ENCODE peak calls at places on chromosomes 7 and 10, in nine cellular contexts. Q is PC-3; B is mucosa of descending colon; W is CD8-positive, alpha-beta T cell; C is HCT116; T is cardiac fibroblast; E is fibroblast of lung; U is left ventricle myocardium inferior; G is suprapubic skin. K is an unnamed sample.

GRCh38 chr10:35635576-35635975 is 6.5 kb downstream of the FZD8 start:
- DNase-seq in U (no peak), E (peak), C (peak), T (peak), W (peak), B (peak), G (no peak), Q (peak), K (peak)

GRCh38 chr10:133422223-133422820 is 2.1 kb downstream of the SPRN start:
- DNase-seq in Q (no peak), T (no peak), C (no peak), W (no peak), E (no peak), G (no peak), B (no peak), U (no peak), K (no peak)

GRCh38 chr10:109924947-109925620 is 1.8 kb upstream of the XPNPEP1 start:
- DNase-seq in E (no peak), U (no peak), B (no peak), C (no peak), G (no peak), Q (no peak), T (no peak), W (no peak), K (no peak)

GRCh38 chr7:75889826-75890225 is 11.0 kb downstream of the RHBDD2 start:
- DNase-seq in E (peak), G (no peak), W (no peak), U (no peak), T (peak), Q (no peak), C (no peak), B (no peak), K (peak)

GRCh38 chr10:32746869-32747268 is 211.2 kb downstream of the ITGB1 start:
- DNase-seq in W (no peak), Q (no peak), U (no peak), G (no peak), T (no peak), B (no peak), E (no peak), C (no peak), K (no peak)

GRCh38 chr10:96830511-96831199 is 1.4 kb upstream of the LCOR start:
- DNase-seq in W (peak), B (peak), G (no peak), U (peak), E (peak), C (peak), Q (peak), T (peak), K (peak)

GRCh38 chr7:92586403-92586802 is 3.8 kb downstream of the FAM133B start:
- DNase-seq in B (no peak), E (peak), G (no peak), Q (no peak), T (peak), C (no peak), W (no peak), U (no peak), K (no peak)

GRCh38 chr7:78139335-78139734 is 340.8 kb downstream of the PHTF2 start:
- DNase-seq in G (no peak), C (no peak), E (peak), Q (no peak), U (no peak), T (peak), B (no peak), W (no peak), K (peak)

GRCh38 chr10:51288511-51288910 is 214.2 kb downstream of the PRKG1 start:
- DNase-seq in G (no peak), B (no peak), Q (no peak), U (no peak), T (no peak), W (no peak), C (no peak), E (peak), K (no peak)

GRCh38 chr7:85186521-85187241 is at the start of gene SEMA3D:
- DNase-seq in T (peak), B (peak), C (peak), Q (peak), G (peak), W (no peak), E (peak), U (peak), K (peak)

GRCh38 chr7:152132812-152133211 is 107.3 kb downstream of the GALNT11 start:
- DNase-seq in W (no peak), B (no peak), E (no peak), G (no peak), C (no peak), U (no peak), T (no peak), Q (no peak), K (no peak)

GRCh38 chr7:2476776-2477446 is 713 bp upstream of the GRIFIN start:
- DNase-seq in E (no peak), G (no peak), B (no peak), C (no peak), Q (no peak), U (no peak), T (no peak), W (no peak), K (no peak)

GRCh38 chr7:156540619-156541165 is 99.9 kb upstream of the RNF32 start:
- DNase-seq in Q (no peak), W (no peak), B (no peak), U (no peak), T (no peak), G (no peak), E (no peak), C (no peak), K (no peak)

GRCh38 chr10:43137701-43137970 is 609 bp upstream of the CSGALNACT2 start:
- DNase-seq in B (peak), G (no peak), E (peak), W (peak), T (peak), Q (peak), C (no peak), U (peak), K (peak)

GRCh38 chr7:14834456-14834855 is 68.1 kb downstream of the DGKB start:
- DNase-seq in C (no peak), U (no peak), Q (peak), E (peak), W (no peak), B (no peak), T (peak), G (no peak), K (no peak)

GRCh38 chr7:76397409-76398183 is 11.9 kb downstream of the SSC4D start:
- DNase-seq in G (peak), Q (peak), U (peak), E (peak), C (no peak), T (peak), W (peak), B (peak), K (peak)

GRCh38 chr10:69885379-69886156 is 83.9 kb downstream of the COL13A1 start:
- DNase-seq in B (no peak), U (no peak), E (no peak), C (no peak), W (no peak), G (no peak), T (no peak), Q (peak), K (no peak)

GRCh38 chr10:68572151-68572550 is 12.0 kb downstream of the TET1 start:
- DNase-seq in U (no peak), W (no peak), E (no peak), B (no peak), G (no peak), Q (no peak), T (no peak), C (no peak), K (no peak)

GRCh38 chr7:29494350-29494749 is 69.3 kb upstream of the PRR15 start:
- DNase-seq in B (no peak), E (peak), C (no peak), U (no peak), T (peak), W (no peak), G (no peak), Q (peak), K (no peak)

GRCh38 chr7:20509892-20510645 is 105.4 kb upstream of the ABCB5 start:
- DNase-seq in W (no peak), Q (no peak), C (no peak), T (no peak), G (no peak), U (no peak), B (no peak), E (no peak), K (no peak)

GRCh38 chr7:27196287-27196739 is 3.6 kb downstream of the HOXA13 start:
- DNase-seq in C (no peak), Q (peak), G (peak), U (peak), B (peak), E (peak), W (peak), T (peak), K (peak)

GRCh38 chr10:12438914-12439692 is 89.8 kb downstream of the CAMK1D start:
- DNase-seq in U (no peak), B (peak), E (no peak), Q (no peak), G (no peak), W (no peak), T (no peak), C (no peak), K (no peak)

GRCh38 chr10:77643795-77644468 is 6.3 kb upstream of the KCNMA1 start:
- DNase-seq in G (no peak), C (peak), T (peak), B (peak), E (peak), U (no peak), Q (peak), W (peak), K (peak)

GRCh38 chr7:55280031-55280454 is 85.1 kb upstream of the LANCL2 start:
- DNase-seq in B (peak), C (peak), W (peak), Q (peak), E (peak), U (peak), T (peak), G (no peak), K (peak)

DNA sequence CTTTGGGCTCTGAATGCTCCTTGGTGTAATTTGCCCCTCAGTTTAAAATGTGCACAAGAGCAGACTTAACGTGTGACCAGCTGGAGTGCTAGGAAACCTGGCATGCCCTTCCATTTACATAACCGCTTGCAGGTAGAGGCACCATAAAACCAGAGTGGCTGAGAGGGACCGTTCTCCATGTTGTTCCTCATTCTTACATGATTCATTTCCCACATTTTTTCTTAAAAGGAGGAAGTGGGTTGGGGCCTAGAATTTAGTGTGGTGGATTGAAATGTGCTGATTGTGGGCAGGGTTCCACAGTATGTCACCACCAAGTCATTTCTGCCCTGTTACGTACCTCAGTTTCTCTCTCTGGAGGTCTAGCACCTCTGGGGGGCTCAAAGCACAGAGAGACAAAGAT is 375.8 kb upstream of the VSTM2A start:
- DNase-seq in G (no peak), T (no peak), Q (no peak), W (no peak), B (no peak), U (no peak), E (no peak), C (no peak), K (no peak)
- TF ChIP-seq CTCF in G (no peak), T (no peak), Q (no peak), W (no peak), B (no peak), U (no peak), E (no peak), C (no peak), K (no peak)

GRCh38 chr7:33845991-33846509 is 59.3 kb upstream of the BMPER start:
- DNase-seq in W (no peak), T (no peak), B (no peak), U (peak), G (no peak), C (no peak), Q (peak), E (peak), K (no peak)
- H3K4me3 ChIP-seq in W (no peak), T (no peak), B (no peak), U (no peak), G (no peak), C (no peak), Q (no peak), E (no peak), K (no peak)

GRCh38 chr10:16049050-16049449 is 188.7 kb upstream of the MINDY3 start:
- DNase-seq in Q (peak), E (no peak), G (no peak), B (no peak), T (peak), U (no peak), W (no peak), C (no peak), K (no peak)
- TF ChIP-seq CTCF in Q (peak), E (no peak), G (no peak), B (no peak), T (no peak), U (no peak), W (no peak), C (peak), K (no peak)

GRCh38 chr7:80087768-80088170 is 46.9 kb upstream of the GNAI1 start:
- DNase-seq in U (no peak), T (no peak), E (no peak), B (no peak), G (no peak), C (no peak), Q (peak), W (no peak), K (no peak)

GRCh38 chr7:80087051-80087767 is 47.4 kb upstream of the GNAI1 start:
- DNase-seq in C (peak), B (no peak), U (no peak), E (peak), G (no peak), T (peak), Q (peak), W (no peak), K (no peak)

GRCh38 chr7:80089341-80089740 is 45.3 kb upstream of the GNAI1 start:
- DNase-seq in U (no peak), B (no peak), C (no peak), T (peak), G (no peak), Q (no peak), W (no peak), E (peak), K (no peak)

GRCh38 chr7:80093349-80093748 is 41.3 kb upstream of the GNAI1 start:
- DNase-seq in E (no peak), U (no peak), C (no peak), W (no peak), B (no peak), G (no peak), Q (no peak), T (no peak), K (no peak)

GRCh38 chr7:80088705-80089104 is 45.9 kb upstream of the GNAI1 start:
- DNase-seq in B (no peak), U (no peak), W (no peak), C (no peak), Q (no peak), E (peak), G (no peak), T (peak), K (no peak)
- H3K4me3 ChIP-seq in B (no peak), U (no peak), W (no peak), C (no peak), Q (no peak), E (no peak), G (no peak), T (no peak), K (no peak)

GRCh38 chr10:48910557-48910956 is 29.1 kb downstream of the LRRC18 start:
- DNase-seq in T (no peak), B (no peak), Q (no peak), W (no peak), U (no peak), E (no peak), G (no peak), C (no peak), K (no peak)
- TF ChIP-seq CTCF in T (no peak), B (no peak), Q (no peak), W (no peak), U (no peak), E (no peak), G (no peak), C (no peak), K (no peak)

GRCh38 chr10:102677736-102678354 is 33.6 kb downstream of the TRIM8 start:
- DNase-seq in U (no peak), T (no peak), E (no peak), C (no peak), Q (no peak), B (no peak), W (no peak), G (no peak), K (no peak)
- H3K4me3 ChIP-seq in U (no peak), T (no peak), E (no peak), C (no peak), Q (no peak), B (no peak), W (no peak), G (no peak), K (no peak)

GRCh38 chr10:104777086-104777799 is 136.2 kb downstream of the SORCS3 start:
- DNase-seq in U (no peak), W (no peak), B (no peak), T (no peak), E (no peak), C (no peak), Q (no peak), G (no peak), K (no peak)
- TF ChIP-seq CTCF in U (peak), W (no peak), B (no peak), T (no peak), E (no peak), C (no peak), Q (no peak), G (no peak), K (peak)

GRCh38 chr7:139362302-139362701 is 2.6 kb downstream of the LUC7L2 start:
- DNase-seq in B (no peak), Q (no peak), W (no peak), C (no peak), G (no peak), E (peak), T (no peak), U (no peak), K (no peak)

GRCh38 chr7:139360948-139361307 is 1.2 kb downstream of the LUC7L2 start:
- DNase-seq in W (no peak), U (no peak), G (no peak), Q (no peak), C (no peak), T (no peak), E (no peak), B (no peak), K (no peak)

GRCh38 chr7:139362981-139363380 is 3.3 kb downstream of the LUC7L2 start:
- DNase-seq in U (no peak), B (no peak), T (no peak), G (no peak), W (no peak), Q (no peak), E (no peak), C (no peak), K (no peak)

GRCh38 chr7:139360210-139360947 is 685 bp downstream of the LUC7L2 start:
- DNase-seq in G (peak), Q (peak), B (peak), W (peak), U (peak), E (peak), C (peak), T (peak), K (peak)

DNA sequence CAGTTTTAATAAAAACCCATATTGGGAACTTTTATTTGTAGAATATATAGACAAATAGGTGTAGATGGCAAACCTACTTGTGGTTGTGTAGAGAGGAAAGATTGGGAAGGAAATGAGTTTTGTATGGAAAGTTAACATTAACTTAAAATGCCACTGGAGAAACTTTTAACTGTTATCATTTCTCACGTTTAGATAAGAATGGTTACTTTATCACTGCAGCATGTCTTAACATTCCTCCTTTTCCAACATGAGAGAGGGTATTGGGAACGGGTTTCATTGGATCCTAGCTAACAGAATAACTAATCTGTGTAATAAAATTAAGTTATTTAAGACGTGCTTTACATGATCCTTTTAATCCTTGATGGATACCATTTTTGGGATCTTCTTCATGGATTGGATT is 1.8 kb downstream of the LUC7L2 start:
- DNase-seq in T (no peak), Q (no peak), U (no peak), B (no peak), E (no peak), W (no peak), C (no peak), G (no peak), K (no peak)
- H3K4me3 ChIP-seq in T (peak), Q (peak), U (peak), B (no peak), E (peak), W (peak), C (peak), G (peak), K (peak)

DNA sequence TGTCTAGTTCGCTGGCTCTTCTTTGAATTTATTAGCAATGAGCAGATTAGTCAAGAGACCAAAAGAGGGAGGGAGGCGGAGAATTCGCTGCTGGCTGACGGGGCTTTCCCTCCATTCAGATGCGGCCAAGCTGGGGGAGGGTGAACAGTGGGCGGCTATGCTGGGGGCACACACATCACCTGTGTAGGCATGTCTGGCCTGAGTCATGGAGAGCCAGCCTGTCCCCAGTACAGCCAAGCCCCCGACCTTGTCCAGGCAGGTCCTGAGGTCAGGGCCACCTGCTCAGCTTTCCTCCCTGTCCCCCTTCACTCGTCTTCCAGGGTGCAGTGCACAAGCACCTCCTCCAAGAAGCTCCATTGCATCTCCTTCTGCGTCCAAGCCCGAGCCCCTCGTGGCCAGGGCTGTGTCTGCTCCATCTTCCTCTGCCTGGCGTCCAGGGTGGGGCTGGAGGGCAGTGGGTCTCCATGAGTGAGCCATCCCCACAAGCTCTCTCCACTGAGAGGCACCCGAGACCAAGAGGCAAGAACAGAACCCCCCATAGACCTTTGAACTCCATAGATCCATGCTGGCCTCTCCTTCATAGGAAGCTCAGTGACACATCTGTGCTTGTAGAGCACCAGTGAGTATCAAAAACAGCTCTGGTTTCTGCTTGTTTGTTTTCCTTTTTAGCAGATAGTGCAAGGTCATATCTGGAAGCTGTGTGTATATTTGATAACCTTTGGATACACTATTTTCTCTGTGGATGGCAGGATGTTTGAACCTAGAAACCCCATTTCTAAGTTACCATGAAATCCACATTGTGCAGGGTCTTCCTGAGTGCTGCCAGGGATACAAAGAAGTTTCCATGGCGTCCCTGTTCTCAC is 1.9 kb upstream of the DEPP1 start:
- DNase-seq in T (no peak), C (no peak), G (peak), Q (no peak), B (no peak), W (no peak), U (no peak), E (peak), K (no peak)
- TF ChIP-seq CTCF in T (no peak), C (no peak), G (no peak), Q (no peak), B (no peak), W (no peak), U (no peak), E (no peak), K (no peak)

GRCh38 chr10:24467094-24467493 is 256.6 kb downstream of the ARHGAP21 start:
- DNase-seq in B (no peak), U (no peak), C (no peak), Q (no peak), T (no peak), E (peak), W (no peak), G (no peak), K (no peak)
- H3K4me3 ChIP-seq in B (peak), U (no peak), C (peak), Q (peak), T (peak), E (peak), W (no peak), G (peak), K (peak)